ENCODE peak calls at places on chromosomes 12 and 14, in six cellular contexts. One of them, this sample, is unnamed.

GRCh38 chr12:27802511-27802910 is 22.5 kb upstream of the MANSC4 start:
- DNase-seq in mucosa of gallbladder: no peak
- DNase-seq in left cardiac atrium: no peak
- DNase-seq in NCI-H446 treated with DMSO at 0.1 percent for 48 hours: no peak
- DNase-seq in HS-5: no peak
- DNase-seq in frontal cortex: no peak
- DNase-seq in this sample: no peak

GRCh38 chr12:102351326-102351725 is 129.0 kb downstream of the IGF1 start:
- DNase-seq in mucosa of gallbladder: no peak
- DNase-seq in left cardiac atrium: no peak
- DNase-seq in NCI-H446 treated with DMSO at 0.1 percent for 48 hours: no peak
- DNase-seq in HS-5: no peak
- DNase-seq in frontal cortex: no peak
- DNase-seq in this sample: no peak

GRCh38 chr14:28952707-28953106 is 186.1 kb downstream of the FOXG1 start:
- DNase-seq in mucosa of gallbladder: no peak
- DNase-seq in left cardiac atrium: no peak
- DNase-seq in NCI-H446 treated with DMSO at 0.1 percent for 48 hours: no peak
- DNase-seq in HS-5: no peak
- DNase-seq in frontal cortex: no peak
- DNase-seq in this sample: no peak

GRCh38 chr14:84397621-84398020 is 1132.3 kb upstream of the FLRT2 start:
- DNase-seq in mucosa of gallbladder: no peak
- DNase-seq in left cardiac atrium: no peak
- DNase-seq in NCI-H446 treated with DMSO at 0.1 percent for 48 hours: no peak
- DNase-seq in HS-5: no peak
- DNase-seq in frontal cortex: no peak
- DNase-seq in this sample: no peak

GRCh38 chr12:10307630-10308029 is at the start of gene KLRD1:
- DNase-seq in mucosa of gallbladder: no peak
- DNase-seq in left cardiac atrium: no peak
- DNase-seq in NCI-H446 treated with DMSO at 0.1 percent for 48 hours: no peak
- DNase-seq in HS-5: no peak
- DNase-seq in frontal cortex: no peak
- DNase-seq in this sample: no peak

GRCh38 chr12:110102255-110102654 is 21.9 kb upstream of the IFT81 start:
- DNase-seq in mucosa of gallbladder: no peak
- DNase-seq in left cardiac atrium: peak
- DNase-seq in NCI-H446 treated with DMSO at 0.1 percent for 48 hours: peak
- DNase-seq in HS-5: peak
- DNase-seq in frontal cortex: no peak
- DNase-seq in this sample: peak

GRCh38 chr12:132066345-132066685 is 77.8 kb downstream of the DDX51 start:
- DNase-seq in mucosa of gallbladder: no peak
- DNase-seq in left cardiac atrium: no peak
- DNase-seq in NCI-H446 treated with DMSO at 0.1 percent for 48 hours: no peak
- DNase-seq in HS-5: no peak
- DNase-seq in frontal cortex: no peak
- DNase-seq in this sample: no peak

GRCh38 chr12:22287776-22288621 is 46.5 kb downstream of the ST8SIA1 start:
- DNase-seq in mucosa of gallbladder: no peak
- DNase-seq in left cardiac atrium: no peak
- DNase-seq in NCI-H446 treated with DMSO at 0.1 percent for 48 hours: no peak
- DNase-seq in HS-5: peak
- DNase-seq in frontal cortex: no peak
- DNase-seq in this sample: no peak

GRCh38 chr12:124568431-124569374 is 1.3 kb upstream of the NCOR2 start:
- DNase-seq in mucosa of gallbladder: peak
- DNase-seq in left cardiac atrium: peak
- DNase-seq in NCI-H446 treated with DMSO at 0.1 percent for 48 hours: peak
- DNase-seq in HS-5: no peak
- DNase-seq in frontal cortex: peak
- DNase-seq in this sample: no peak

GRCh38 chr12:125193798-125194562 is 128.7 kb downstream of the AACS start:
- DNase-seq in mucosa of gallbladder: no peak
- DNase-seq in left cardiac atrium: no peak
- DNase-seq in NCI-H446 treated with DMSO at 0.1 percent for 48 hours: peak
- DNase-seq in HS-5: no peak
- DNase-seq in frontal cortex: no peak
- DNase-seq in this sample: no peak

GRCh38 chr12:98188649-98189048 is 326.7 kb upstream of the TMPO start:
- DNase-seq in mucosa of gallbladder: no peak
- DNase-seq in left cardiac atrium: no peak
- DNase-seq in NCI-H446 treated with DMSO at 0.1 percent for 48 hours: no peak
- DNase-seq in HS-5: no peak
- DNase-seq in frontal cortex: no peak
- DNase-seq in this sample: no peak

GRCh38 chr12:124036117-124037109 is 63.4 kb downstream of the ZNF664 start:
- DNase-seq in mucosa of gallbladder: no peak
- DNase-seq in left cardiac atrium: peak
- DNase-seq in NCI-H446 treated with DMSO at 0.1 percent for 48 hours: peak
- DNase-seq in HS-5: peak
- DNase-seq in frontal cortex: peak
- DNase-seq in this sample: peak

GRCh38 chr14:106276326-106277267 is 750.2 kb downstream of the TMEM121 start:
- DNase-seq in mucosa of gallbladder: no peak
- DNase-seq in left cardiac atrium: no peak
- DNase-seq in NCI-H446 treated with DMSO at 0.1 percent for 48 hours: no peak
- DNase-seq in HS-5: no peak
- DNase-seq in frontal cortex: no peak
- DNase-seq in this sample: no peak

GRCh38 chr12:53617700-53618099 is 8.5 kb downstream of the ATF7 start:
- DNase-seq in mucosa of gallbladder: no peak
- DNase-seq in left cardiac atrium: no peak
- DNase-seq in NCI-H446 treated with DMSO at 0.1 percent for 48 hours: no peak
- DNase-seq in HS-5: no peak
- DNase-seq in frontal cortex: no peak
- DNase-seq in this sample: no peak

GRCh38 chr14:31787377-31787776 is 226.2 kb downstream of the NUBPL start:
- DNase-seq in mucosa of gallbladder: no peak
- DNase-seq in left cardiac atrium: no peak
- DNase-seq in NCI-H446 treated with DMSO at 0.1 percent for 48 hours: no peak
- DNase-seq in HS-5: no peak
- DNase-seq in frontal cortex: no peak
- DNase-seq in this sample: no peak

GRCh38 chr12:121443193-121443829 is 43.4 kb downstream of the RNF34 start:
- DNase-seq in mucosa of gallbladder: peak
- DNase-seq in left cardiac atrium: peak
- DNase-seq in NCI-H446 treated with DMSO at 0.1 percent for 48 hours: no peak
- DNase-seq in HS-5: no peak
- DNase-seq in frontal cortex: peak
- DNase-seq in this sample: peak

GRCh38 chr12:79737875-79738718 is 47.3 kb upstream of the PAWR start:
- DNase-seq in mucosa of gallbladder: peak
- DNase-seq in left cardiac atrium: no peak
- DNase-seq in NCI-H446 treated with DMSO at 0.1 percent for 48 hours: peak
- DNase-seq in HS-5: peak
- DNase-seq in frontal cortex: peak
- DNase-seq in this sample: no peak

GRCh38 chr12:25071366-25071765 is 122.5 kb upstream of the BCAT1 start:
- DNase-seq in mucosa of gallbladder: no peak
- DNase-seq in left cardiac atrium: no peak
- DNase-seq in NCI-H446 treated with DMSO at 0.1 percent for 48 hours: no peak
- DNase-seq in HS-5: no peak
- DNase-seq in frontal cortex: no peak
- DNase-seq in this sample: no peak

GRCh38 chr14:105072381-105072861 is 7.2 kb upstream of the GPR132 start:
- DNase-seq in mucosa of gallbladder: no peak
- DNase-seq in left cardiac atrium: no peak
- DNase-seq in NCI-H446 treated with DMSO at 0.1 percent for 48 hours: no peak
- DNase-seq in HS-5: no peak
- DNase-seq in frontal cortex: no peak
- DNase-seq in this sample: no peak

GRCh38 chr14:33165926-33166289 is 227.2 kb downstream of the NPAS3 start:
- DNase-seq in mucosa of gallbladder: no peak
- DNase-seq in left cardiac atrium: no peak
- DNase-seq in NCI-H446 treated with DMSO at 0.1 percent for 48 hours: no peak
- DNase-seq in HS-5: no peak
- DNase-seq in frontal cortex: no peak
- DNase-seq in this sample: no peak

GRCh38 chr14:55127491-55127951 is 1.5 kb upstream of the LGALS3 start:
- DNase-seq in mucosa of gallbladder: no peak
- DNase-seq in left cardiac atrium: no peak
- DNase-seq in NCI-H446 treated with DMSO at 0.1 percent for 48 hours: no peak
- DNase-seq in HS-5: peak
- DNase-seq in frontal cortex: no peak
- DNase-seq in this sample: no peak

GRCh38 chr12:58254463-58254862 is 313.1 kb downstream of the ATP23 start:
- DNase-seq in mucosa of gallbladder: no peak
- DNase-seq in left cardiac atrium: no peak
- DNase-seq in NCI-H446 treated with DMSO at 0.1 percent for 48 hours: no peak
- DNase-seq in HS-5: no peak
- DNase-seq in frontal cortex: no peak
- DNase-seq in this sample: no peak

GRCh38 chr12:63093711-63094110 is 57.3 kb downstream of the AVPR1A start:
- DNase-seq in mucosa of gallbladder: no peak
- DNase-seq in left cardiac atrium: no peak
- DNase-seq in NCI-H446 treated with DMSO at 0.1 percent for 48 hours: no peak
- DNase-seq in HS-5: no peak
- DNase-seq in frontal cortex: no peak
- DNase-seq in this sample: no peak

GRCh38 chr12:26233620-26234019 is 38.2 kb downstream of the SSPN start:
- DNase-seq in mucosa of gallbladder: no peak
- DNase-seq in left cardiac atrium: no peak
- DNase-seq in NCI-H446 treated with DMSO at 0.1 percent for 48 hours: peak
- DNase-seq in HS-5: no peak
- DNase-seq in frontal cortex: no peak
- DNase-seq in this sample: no peak

GRCh38 chr12:88141774-88142609 is at the start of the genes CEP290 and TMTC3:
- DNase-seq in mucosa of gallbladder: peak
- DNase-seq in left cardiac atrium: peak
- DNase-seq in NCI-H446 treated with DMSO at 0.1 percent for 48 hours: peak
- DNase-seq in HS-5: peak
- DNase-seq in frontal cortex: peak
- DNase-seq in this sample: peak

GRCh38 chr12:90499793-90500192 is 455.2 kb downstream of the CCER1 start:
- DNase-seq in mucosa of gallbladder: no peak
- DNase-seq in left cardiac atrium: no peak
- DNase-seq in NCI-H446 treated with DMSO at 0.1 percent for 48 hours: no peak
- DNase-seq in HS-5: no peak
- DNase-seq in frontal cortex: no peak
- DNase-seq in this sample: no peak

GRCh38 chr12:55443776-55444175 is at the start of gene OR6C2:
- DNase-seq in mucosa of gallbladder: no peak
- DNase-seq in left cardiac atrium: no peak
- DNase-seq in NCI-H446 treated with DMSO at 0.1 percent for 48 hours: no peak
- DNase-seq in HS-5: no peak
- DNase-seq in frontal cortex: no peak
- DNase-seq in this sample: no peak

GRCh38 chr14:106556665-106557289 is 1030.4 kb downstream of the TMEM121 start:
- DNase-seq in mucosa of gallbladder: peak
- DNase-seq in left cardiac atrium: no peak
- DNase-seq in NCI-H446 treated with DMSO at 0.1 percent for 48 hours: no peak
- DNase-seq in HS-5: no peak
- DNase-seq in frontal cortex: no peak
- DNase-seq in this sample: no peak

This sample was measured in D721Med.